ENCODE peak calls at places on chromosomes 16 and 17, in five cellular contexts. D, S, H, L and O are unnamed samples.

GRCh38 chr17:32489320-32490100 is 2.7 kb downstream of the CDK5R1 start:
- DNase-seq in D (no peak), S (no peak), H (no peak), L (no peak), O (no peak)

GRCh38 chr16:26987631-26988030 is 79.1 kb upstream of the C16orf82 start:
- DNase-seq in D (peak), S (no peak), H (no peak), L (peak), O (peak)

GRCh38 chr16:75733305-75734141 is 7.2 kb upstream of the CPHXL start:
- DNase-seq in D (peak), S (no peak), H (peak), L (peak), O (peak)

GRCh38 chr17:57724038-57724728 is 20.9 kb downstream of the CCDC182 start:
- DNase-seq in D (no peak), S (peak), H (no peak), L (no peak), O (no peak)

GRCh38 chr16:9318764-9319163 is 227.3 kb downstream of the HAPSTR1 start:
- DNase-seq in D (no peak), S (peak), H (no peak), L (no peak), O (no peak)

GRCh38 chr17:42989146-42989545 is 8.8 kb downstream of the RUNDC1 start:
- DNase-seq in D (no peak), S (no peak), H (no peak), L (no peak), O (no peak)

GRCh38 chr17:14741516-14741915 is 440.6 kb downstream of the HS3ST3B1 start:
- DNase-seq in D (no peak), S (no peak), H (no peak), L (no peak), O (no peak)

GRCh38 chr17:67128700-67129099 is 84.3 kb downstream of the CACNG1 start:
- DNase-seq in D (no peak), S (no peak), H (no peak), L (no peak), O (no peak)

GRCh38 chr16:55521792-55522191 is 12.9 kb downstream of the LPCAT2 start:
- DNase-seq in D (no peak), S (no peak), H (no peak), L (no peak), O (no peak)

DNA sequence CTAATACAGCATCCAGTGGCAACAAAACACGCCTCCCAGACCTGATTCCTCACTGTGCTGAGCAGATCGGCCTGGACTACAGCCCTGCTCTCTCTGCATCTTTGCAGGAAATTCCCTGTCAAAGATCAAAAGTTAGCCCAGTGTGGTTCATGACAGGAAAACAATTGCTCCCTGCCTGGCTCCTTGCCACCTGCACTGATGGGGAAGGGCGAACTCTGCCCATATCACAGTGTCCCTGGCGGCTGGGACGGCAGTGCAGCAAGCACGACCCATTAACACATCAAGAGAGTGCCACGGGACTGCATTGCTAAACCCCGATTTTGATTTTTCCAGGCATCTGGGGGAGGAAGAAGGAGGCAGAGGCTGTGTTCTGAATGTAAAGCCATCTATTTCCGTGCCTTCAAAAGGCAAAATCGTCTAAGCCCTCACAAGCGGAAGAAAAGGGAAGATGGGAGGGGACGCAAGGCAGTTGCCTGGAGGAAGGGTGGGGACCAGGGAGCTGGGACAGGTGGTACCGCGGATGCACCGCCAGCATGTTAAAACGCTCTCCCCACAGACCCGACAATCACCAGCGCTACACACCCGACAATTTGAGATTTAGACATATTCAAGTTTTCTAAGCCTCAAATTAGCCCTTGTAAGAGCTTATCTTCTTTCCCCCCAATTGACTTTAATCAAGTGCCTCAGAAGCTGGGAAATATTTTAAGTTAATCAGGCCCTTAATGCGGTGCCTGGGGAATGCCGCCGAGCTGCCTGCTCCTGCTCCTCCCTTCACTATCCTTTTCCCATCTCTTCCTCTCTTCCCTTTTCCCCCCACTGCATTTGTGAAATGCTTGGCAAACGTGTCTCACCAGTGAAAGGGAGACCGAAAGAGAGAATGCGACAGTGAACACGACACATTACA is 238.8 kb upstream of the CDH5 start:
- DNase-seq in D (no peak), S (no peak), H (no peak), L (no peak), O (no peak)
- TF ChIP-seq CTCF in D (no peak), S (no peak), H (no peak), L (no peak), O (no peak)

DNA sequence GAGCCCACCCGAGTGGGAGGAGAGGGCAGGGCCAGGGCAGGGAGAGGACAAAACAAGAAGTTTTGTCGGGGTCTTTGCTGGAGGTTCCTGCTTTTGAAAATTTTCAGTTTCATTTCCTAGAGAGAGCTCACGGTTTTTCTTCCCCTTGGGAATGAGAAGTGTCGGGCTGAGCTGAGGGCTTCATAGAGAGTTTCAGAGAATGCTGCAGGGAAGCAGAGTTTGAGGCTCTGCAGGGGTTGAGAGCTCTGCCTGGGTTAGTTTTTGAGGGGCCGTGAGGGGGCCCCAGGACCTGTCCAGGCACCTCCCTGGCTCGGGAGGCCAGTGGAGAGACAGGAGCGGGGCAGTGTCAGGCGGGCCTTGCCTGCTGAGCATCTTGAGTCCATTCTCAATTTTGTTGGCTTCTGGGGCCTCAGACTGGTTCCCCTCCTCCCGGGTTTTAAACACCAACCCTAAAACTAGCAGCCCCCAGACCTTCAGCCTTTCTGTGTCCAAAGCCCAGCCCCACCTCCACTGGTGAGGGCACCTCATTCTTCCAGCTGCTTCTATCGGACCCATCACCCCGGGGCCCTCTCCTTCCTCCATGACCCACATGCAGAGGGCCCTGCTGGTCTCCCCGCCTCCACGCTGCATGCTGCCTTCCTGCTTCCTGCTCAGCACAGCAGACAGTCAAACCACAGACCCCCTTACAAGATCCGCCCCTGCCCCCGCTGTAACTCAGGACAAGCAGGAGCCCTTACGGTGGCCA is 3.6 kb downstream of the RNF213 start:
- DNase-seq in D (no peak), S (peak), H (no peak), L (no peak), O (no peak)
- TF ChIP-seq CTCF in D (no peak), S (no peak), H (no peak), L (no peak), O (no peak)

GRCh38 chr16:6616746-6617145 is 715.9 kb upstream of the RBFOX1 start:
- DNase-seq in D (no peak), S (no peak), H (no peak), L (no peak), O (no peak)

GRCh38 chr16:6615661-6616060 is 717.0 kb upstream of the RBFOX1 start:
- DNase-seq in D (no peak), S (no peak), H (no peak), L (no peak), O (no peak)

DNA sequence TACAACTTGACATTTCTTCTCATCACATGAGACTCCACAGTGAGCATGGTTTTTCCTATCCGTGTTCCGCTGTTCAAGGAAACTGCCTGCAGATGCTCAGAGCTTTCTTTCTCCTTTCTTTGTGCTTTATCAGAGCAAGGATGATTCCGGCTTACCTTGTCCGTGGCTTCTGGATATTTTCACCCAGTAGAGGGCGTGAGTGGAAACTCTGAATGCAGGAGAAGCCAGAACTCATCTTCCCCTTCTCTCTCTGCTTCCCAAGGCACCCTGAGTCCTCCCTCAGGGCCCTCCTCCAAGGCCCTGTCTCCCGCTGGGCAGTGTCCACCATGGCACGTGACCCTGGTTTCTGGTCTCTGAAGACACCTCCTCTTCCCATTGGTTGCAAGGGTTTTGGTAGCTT is 721.1 kb upstream of the RBFOX1 start:
- DNase-seq in D (no peak), S (peak), H (no peak), L (no peak), O (no peak)
- TF ChIP-seq CTCF in D (no peak), S (peak), H (no peak), L (no peak), O (no peak)

GRCh38 chr17:1724869-1725641 is 551 bp downstream of the WDR81 start:
- DNase-seq in D (no peak), S (peak), H (peak), L (no peak), O (no peak)
- TF ChIP-seq CTCF in D (no peak), S (no peak), H (no peak), L (no peak), O (no peak)

GRCh38 chr17:21377821-21378396 is 1.8 kb downstream of the KCNJ12 start:
- DNase-seq in D (no peak), S (no peak), H (no peak), L (no peak), O (no peak)
- TF ChIP-seq CTCF in D (no peak), S (no peak), H (no peak), L (no peak), O (no peak)